ENCODE peak calls at places on chromosome 3, in nine cellular contexts. V is neuronal stem cell, B is GM23248, I is fibroblast of lung, M is neural progenitor cell, Y is keratinocyte, E is IMR-90, H is PC-9, X is GM12878. P is an unnamed sample.

GRCh38 chr3:137263982-137264777 is 306.4 kb downstream of the IL20RB start:
- DNase-seq in I (no peak), M (peak; percentile 35), V (no peak), H (no peak), Y (no peak), B (no peak), X (no peak), E (no peak), P (no peak)

GRCh38 chr3:45244356-45244755 is 18.3 kb upstream of the TMEM158 start:
- DNase-seq in I (no peak), M (no peak), E (no peak), V (no peak), H (no peak), B (peak; percentile 9), Y (no peak), X (no peak), P (no peak)

GRCh38 chr3:160232014-160232413 is 6.8 kb downstream of the C3orf80 start:
- DNase-seq in Y (no peak), E (no peak), H (no peak), B (no peak), M (no peak), I (no peak), V (no peak), X (no peak), P (peak; percentile 9)

GRCh38 chr3:112149136-112149535 is 16.1 kb upstream of the GCSAM start:
- DNase-seq in V (no peak), Y (peak; percentile 76), M (no peak), I (no peak), B (no peak), X (no peak), H (no peak), E (no peak), P (peak; percentile 93)

GRCh38 chr3:12753275-12754028 is 5.6 kb downstream of the TMEM40 start:
- DNase-seq in Y (no peak), M (no peak), E (no peak), V (no peak), I (no peak), X (no peak), B (no peak), H (peak; percentile 87), P (peak; percentile 65)

GRCh38 chr3:21621396-21621695 is 129.7 kb downstream of the ZNF385D start:
- DNase-seq in I (peak; percentile 81), V (no peak), X (no peak), M (no peak), H (no peak), B (peak; percentile 64), E (peak; percentile 22), Y (no peak), P (peak; percentile 52)

GRCh38 chr3:156350786-156351185 is 204.1 kb downstream of the SSR3 start:
- DNase-seq in V (no peak), X (no peak), I (no peak), Y (no peak), E (no peak), M (no peak), H (no peak), B (no peak), P (no peak)

GRCh38 chr3:40456279-40456939 is 730 bp upstream of the RPL14 start:
- DNase-seq in E (no peak), B (no peak), M (no peak), V (no peak), H (no peak), X (no peak), Y (no peak), I (no peak), P (no peak)

GRCh38 chr3:160945346-160945745 is 159.8 kb downstream of the B3GALNT1 start:
- DNase-seq in Y (no peak), H (no peak), B (no peak), X (no peak), V (no peak), M (no peak), I (no peak), E (no peak), P (no peak)

GRCh38 chr3:55647086-55647485 is 160.0 kb upstream of the WNT5A start:
- DNase-seq in B (no peak), H (no peak), E (no peak), X (no peak), I (peak; percentile 9), Y (no peak), M (peak; percentile 63), V (no peak), P (no peak)

GRCh38 chr3:56525291-56525690 is 31.7 kb upstream of the CCDC66 start:
- DNase-seq in B (no peak), V (no peak), I (no peak), M (no peak), X (no peak), E (no peak), Y (no peak), H (no peak), P (no peak)

GRCh38 chr3:109275702-109276293 is 40.5 kb downstream of the DPPA2 start:
- DNase-seq in V (peak; percentile 56), Y (no peak), M (peak; percentile 86), I (peak; percentile 65), E (peak; percentile 37), X (no peak), B (peak; percentile 64), H (no peak), P (peak; percentile 14)

GRCh38 chr3:54760226-54760625 is 167.6 kb downstream of the LRTM1 start:
- DNase-seq in E (peak; percentile 40), X (no peak), H (no peak), I (peak; percentile 18), Y (no peak), V (no peak), B (peak; percentile 15), M (no peak), P (no peak)

GRCh38 chr3:127800508-127800907 is 21.8 kb downstream of the MGLL start:
- DNase-seq in E (peak; percentile 47), B (peak; percentile 60), Y (no peak), V (no peak), M (no peak), H (no peak), X (no peak), I (no peak), P (peak; percentile 38)

DNA sequence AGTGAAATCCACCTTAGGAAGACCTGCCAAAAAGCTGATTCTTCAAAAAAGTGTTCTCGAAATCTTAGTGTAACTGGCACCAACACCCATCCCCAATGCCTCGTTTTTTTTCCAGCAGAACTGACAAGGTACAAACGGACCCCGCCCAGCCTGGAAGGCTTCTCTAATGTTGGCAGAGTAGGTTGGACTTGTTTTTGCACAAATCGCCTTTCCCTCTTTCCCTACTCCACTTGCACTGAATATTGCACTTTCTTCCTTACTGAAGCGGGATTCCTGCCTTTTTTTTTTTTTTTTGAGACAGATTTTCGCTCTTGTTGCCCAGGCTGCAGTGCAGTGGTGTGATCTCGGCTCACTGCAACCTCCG is 541 bp upstream of the TIMMDC1 start:
- DNase-seq in B (peak; percentile 62), E (peak; percentile 21), M (peak; percentile 25), X (no peak), Y (no peak), H (no peak), V (peak; percentile 5), I (peak; percentile 29), P (peak; percentile 17)
- H2AFZ ChIP-seq in B (peak overlapping the region; percentile 94), E (peak overlapping the region; percentile 98), M (peak overlapping the region; percentile 84), X (peak overlapping the region; percentile 67), Y (peak overlapping the region; percentile 75), H (peak overlapping the region; percentile 88), V (peak overlapping the region; percentile 86), I (peak overlapping the region; percentile 25), P (peak overlapping the region; percentile 97)

DNA sequence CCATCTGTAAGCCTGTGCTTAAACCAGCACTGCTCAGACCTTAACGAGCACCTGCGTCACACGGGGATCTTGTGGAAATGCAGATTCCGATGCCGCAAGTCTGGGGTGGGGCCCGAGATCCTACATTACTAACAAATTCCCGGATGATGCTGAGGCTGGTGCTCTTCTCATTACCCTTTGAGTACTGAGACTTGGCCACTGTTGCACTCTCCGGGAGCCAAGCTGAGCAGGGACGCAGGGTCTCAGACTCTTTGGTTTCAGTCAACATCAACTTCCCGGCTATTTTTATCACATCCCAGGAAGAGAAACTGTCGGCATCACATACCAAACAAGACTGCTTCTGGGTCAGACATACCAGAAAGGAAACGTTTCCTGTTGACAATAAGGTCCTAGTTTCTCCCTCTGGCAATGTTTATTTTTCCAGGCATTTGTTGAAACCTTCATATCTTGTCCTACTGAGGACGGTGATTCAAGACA is 276.6 kb downstream of the SHQ1 start:
- DNase-seq in H (no peak), M (no peak), V (no peak), I (no peak), E (no peak), X (no peak), Y (no peak), B (no peak), P (no peak)
- H2AFZ ChIP-seq in H (no peak overlapping the region), M (no peak overlapping the region), V (no peak overlapping the region), I (no peak overlapping the region), E (no peak overlapping the region), X (no peak overlapping the region), Y (no peak overlapping the region), B (no peak overlapping the region), P (no peak overlapping the region)

DNA sequence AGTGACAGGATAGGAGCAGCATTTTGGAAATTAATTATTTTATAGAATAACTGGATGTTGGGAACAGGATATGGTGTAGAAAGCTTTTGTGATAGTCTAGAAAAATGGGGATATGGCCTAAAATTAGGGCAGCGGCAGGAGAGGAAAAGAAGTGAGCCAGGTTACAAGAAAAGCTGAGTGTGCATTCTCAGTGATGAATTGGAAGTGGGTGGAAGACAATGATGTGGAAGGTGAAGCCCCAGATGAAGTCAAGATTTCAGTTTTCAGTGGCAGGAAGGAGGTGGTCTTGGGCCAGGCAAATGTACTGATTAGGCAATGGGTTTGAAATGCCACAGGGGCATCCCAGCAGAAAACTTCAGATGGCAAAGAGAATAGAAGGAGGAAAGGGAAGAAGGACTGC is 33.6 kb downstream of the ACP3 start:
- DNase-seq in E (no peak), M (no peak), I (no peak), Y (no peak), H (no peak), B (no peak), V (no peak), X (no peak), P (no peak)
- H2AFZ ChIP-seq in E (no peak overlapping the region), M (peak overlapping the region; percentile 73), I (no peak overlapping the region), Y (no peak overlapping the region), H (no peak overlapping the region), B (no peak overlapping the region), V (peak overlapping the region; percentile 50), X (no peak overlapping the region), P (no peak overlapping the region)

GRCh38 chr3:181383760-181384159 is 328.0 kb upstream of the SOX2 start:
- DNase-seq in X (no peak), B (no peak), H (no peak), I (no peak), E (no peak), Y (no peak), M (peak; percentile 15), V (no peak), P (no peak)
- H2AFZ ChIP-seq in X (no peak overlapping the region), B (no peak overlapping the region), H (no peak overlapping the region), I (no peak overlapping the region), E (no peak overlapping the region), Y (no peak overlapping the region), M (peak overlapping the region; percentile 73), V (peak overlapping the region; percentile 60), P (no peak overlapping the region)

GRCh38 chr3:50204804-50205718 is at the start of gene SLC38A3:
- DNase-seq in Y (no peak), H (no peak), I (no peak), E (no peak), V (peak; percentile 67), X (no peak), M (peak; percentile 91), B (peak; percentile 29), P (no peak)
- H2AFZ ChIP-seq in Y (no peak within 1 kb of the TSS), H (no peak within 1 kb of the TSS), I (no peak within 1 kb of the TSS), E (peak within 1 kb of the TSS; percentile 83), V (peak within 1 kb of the TSS; percentile 99), X (no peak within 1 kb of the TSS), M (peak within 1 kb of the TSS; percentile 93), B (peak within 1 kb of the TSS; percentile 15), P (peak within 1 kb of the TSS; percentile 48)